ENCODE peak calls at places on chromosome 11, in six cellular contexts. Y is fibroblast of pulmonary artery, P is fibroblast of mammary gland, G is ovary, C is neuronal stem cell, V is psoas muscle. X is an unnamed sample.

GRCh38 chr11:1896895-1897294 is 5.2 kb upstream of the PRR33 start:
- DNase-seq in P (no peak), C (no peak), Y (no peak), V (no peak), G (no peak), X (no peak)

GRCh38 chr11:87141980-87142514 is 104.3 kb downstream of the TMEM135 start:
- DNase-seq in V (no peak), Y (no peak), P (no peak), C (no peak), G (no peak), X (no peak)

GRCh38 chr11:34633990-34634725 is 13.3 kb downstream of the EHF start:
- DNase-seq in P (peak), V (no peak), G (no peak), Y (peak), C (no peak), X (peak)

GRCh38 chr11:359181-359714 is 10.1 kb upstream of the B4GALNT4 start:
- DNase-seq in Y (no peak), P (no peak), G (no peak), C (no peak), V (no peak), X (no peak)

GRCh38 chr11:122494171-122494570 is 161.4 kb upstream of the UBASH3B start:
- DNase-seq in Y (no peak), P (no peak), G (no peak), V (no peak), C (no peak), X (no peak)

GRCh38 chr11:118530180-118530682 is 761 bp upstream of the TMEM25 start:
- DNase-seq in G (no peak), P (peak), V (no peak), C (no peak), Y (peak), X (no peak)

GRCh38 chr11:61384271-61385242 is 7.8 kb upstream of the TMEM216 start:
- DNase-seq in C (no peak), Y (peak), G (no peak), V (no peak), P (peak), X (no peak)

GRCh38 chr11:104995001-104995408 is 26.6 kb upstream of the CASP4 start:
- DNase-seq in V (no peak), G (no peak), C (no peak), P (no peak), Y (no peak), X (no peak)

GRCh38 chr11:88414385-88414861 is 76.9 kb upstream of the CTSC start:
- DNase-seq in C (no peak), G (peak), P (peak), V (no peak), Y (peak), X (no peak)

GRCh38 chr11:117296881-117297280 is 5.7 kb downstream of the BACE1-AS start:
- DNase-seq in V (no peak), G (no peak), C (no peak), Y (no peak), P (no peak), X (no peak)

GRCh38 chr11:36097219-36097650 is 153.4 kb downstream of the LDLRAD3 start:
- DNase-seq in C (no peak), Y (no peak), V (no peak), P (no peak), G (no peak), X (no peak)

GRCh38 chr11:92048415-92048814 is 176.2 kb upstream of the FAT3 start:
- DNase-seq in P (no peak), Y (no peak), G (no peak), V (no peak), C (no peak), X (no peak)

GRCh38 chr11:45585205-45585604 is 80.2 kb downstream of the CHST1 start:
- DNase-seq in G (no peak), Y (no peak), C (no peak), P (no peak), V (no peak), X (no peak)

GRCh38 chr11:61293869-61294716 is 1.0 kb downstream of the VWCE start:
- DNase-seq in V (peak), P (peak), C (peak), G (peak), Y (peak), X (peak)

GRCh38 chr11:20342347-20343279 is 20.9 kb upstream of the HTATIP2 start:
- DNase-seq in G (no peak), V (no peak), C (peak), P (no peak), Y (no peak), X (no peak)

GRCh38 chr11:72085836-72086475 is 5.3 kb downstream of the LRRC51 start:
- DNase-seq in V (no peak), G (no peak), P (no peak), Y (no peak), C (no peak), X (no peak)

GRCh38 chr11:22337571-22338464 is at the start of gene SLC17A6:
- DNase-seq in G (no peak), Y (peak), P (peak), C (peak), V (no peak), X (no peak)

GRCh38 chr11:46526489-46527215 is 67.2 kb downstream of the AMBRA1 start:
- DNase-seq in P (no peak), C (no peak), G (no peak), Y (no peak), V (no peak), X (no peak)

X was measured in GM12891.